ENCODE peak calls at places on chromosomes 12 and 14, in six cellular contexts. F is T-helper 17 cell, A is brain microvascular endothelial cell, X is fibroblast of mammary gland, U is NCI-H2029 treated with DMSO at 0.1 percent for 48 hours, T is dermis blood vessel endothelial cell. W is an unnamed sample.

GRCh38 chr12:109779382-109779781 is 53.8 kb downstream of the TRPV4 start:
- DNase-seq in F (no peak), A (no peak), X (no peak), U (no peak), T (peak), W (no peak)

GRCh38 chr14:92397140-92397815 is 74.3 kb downstream of the SLC24A4 start:
- DNase-seq in F (no peak), A (peak), X (peak), U (no peak), T (no peak), W (no peak)

GRCh38 chr12:102596016-102596415 is 115.7 kb upstream of the IGF1 start:
- DNase-seq in F (no peak), A (no peak), X (no peak), U (no peak), T (no peak), W (no peak)

GRCh38 chr12:75635606-75636444 is 124.4 kb upstream of the KRR1 start:
- DNase-seq in F (no peak), A (peak), X (peak), U (no peak), T (peak), W (peak)

GRCh38 chr12:20798561-20798960 is 11.9 kb upstream of the SLCO1B3 start:
- DNase-seq in F (no peak), A (peak), X (peak), U (no peak), T (peak), W (peak)

GRCh38 chr12:55847033-55847432 is 4.3 kb upstream of the MMP19 start:
- DNase-seq in F (no peak), A (peak), X (peak), U (no peak), T (peak), W (no peak)

GRCh38 chr12:56715798-56716197 is 9.3 kb downstream of the NACA start:
- DNase-seq in F (no peak), A (no peak), X (no peak), U (no peak), T (no peak), W (no peak)

GRCh38 chr12:18339633-18340032 is 78.3 kb downstream of the PIK3C2G start:
- DNase-seq in F (no peak), A (no peak), X (no peak), U (no peak), T (no peak), W (no peak)

GRCh38 chr12:87303396-87304012 is 725.7 kb downstream of the C12orf50 start:
- DNase-seq in F (no peak), A (no peak), X (no peak), U (no peak), T (no peak), W (no peak)

GRCh38 chr14:84857129-84857528 is 672.8 kb upstream of the FLRT2 start:
- DNase-seq in F (no peak), A (no peak), X (no peak), U (no peak), T (no peak), W (no peak)

GRCh38 chr12:28930704-28931103 is 218.4 kb upstream of the FAR2 start:
- DNase-seq in F (no peak), A (no peak), X (no peak), U (no peak), T (no peak), W (no peak)

GRCh38 chr12:105538880-105539279 is 208.4 kb downstream of the C12orf75 start:
- DNase-seq in F (no peak), A (no peak), X (peak), U (no peak), T (no peak), W (no peak)

GRCh38 chr12:89448951-89449371 is 75.6 kb downstream of the GALNT4 start:
- DNase-seq in F (no peak), A (no peak), X (no peak), U (no peak), T (no peak), W (no peak)

GRCh38 chr12:47236109-47236714 is 156.5 kb upstream of the AMIGO2 start:
- DNase-seq in F (no peak), A (peak), X (peak), U (no peak), T (peak), W (no peak)

GRCh38 chr12:97167598-97167997 is 260.5 kb downstream of the NEDD1 start:
- DNase-seq in F (no peak), A (no peak), X (no peak), U (no peak), T (no peak), W (no peak)

GRCh38 chr14:35374273-35374681 is 30.3 kb downstream of the NFKBIA start:
- DNase-seq in F (no peak), A (peak), X (peak), U (no peak), T (peak), W (peak)

GRCh38 chr12:91434081-91434480 is 251.5 kb upstream of the DCN start:
- DNase-seq in F (no peak), A (no peak), X (no peak), U (no peak), T (no peak), W (no peak)

GRCh38 chr14:66859063-66859671 is 330.1 kb upstream of the GARIN2 start:
- DNase-seq in F (no peak), A (no peak), X (no peak), U (no peak), T (no peak), W (no peak)

GRCh38 chr12:12181516-12181915 is 85.3 kb downstream of the LRP6 start:
- DNase-seq in F (no peak), A (no peak), X (peak), U (no peak), T (peak), W (peak)

GRCh38 chr12:49335118-49335954 is 1.7 kb downstream of the C1QL4 start:
- DNase-seq in F (no peak), A (no peak), X (no peak), U (no peak), T (no peak), W (no peak)

GRCh38 chr12:71469235-71469873 is 29.8 kb downstream of the LGR5 start:
- DNase-seq in F (no peak), A (peak), X (peak), U (no peak), T (no peak), W (peak)

GRCh38 chr14:73884438-73885190 is 2.0 kb upstream of the ZNF410 start:
- DNase-seq in F (no peak), A (no peak), X (no peak), U (no peak), T (no peak), W (no peak)

GRCh38 chr12:57214398-57214781 is 2.2 kb upstream of the NXPH4 start:
- DNase-seq in F (peak), A (peak), X (peak), U (peak), T (peak), W (no peak)

GRCh38 chr14:102095231-102095870 is 8.5 kb upstream of the HSP90AA1 start:
- DNase-seq in F (no peak), A (peak), X (peak), U (no peak), T (no peak), W (no peak)

GRCh38 chr12:96117460-96117859 is 76.7 kb upstream of the ELK3 start:
- DNase-seq in F (no peak), A (no peak), X (no peak), U (no peak), T (no peak), W (no peak)

GRCh38 chr14:103546651-103547454 is 15.6 kb downstream of the BAG5 start:
- DNase-seq in F (peak), A (peak), X (peak), U (no peak), T (peak), W (no peak)

GRCh38 chr14:52355526-52355925 is 41.4 kb downstream of the PTGER2 start:
- DNase-seq in F (no peak), A (no peak), X (peak), U (no peak), T (no peak), W (no peak)

GRCh38 chr12:24902521-24903304 is 46.2 kb downstream of the BCAT1 start:
- DNase-seq in F (no peak), A (no peak), X (peak), U (no peak), T (peak), W (no peak)

GRCh38 chr12:116454950-116455447 is 104.2 kb upstream of the MAP1LC3B2 start:
- DNase-seq in F (no peak), A (peak), X (peak), U (no peak), T (peak), W (peak)